ENCODE peak calls at places on chromosomes 12 and 14, in nine cellular contexts. P is esophagus squamous epithelium; K is CD4-positive, alpha-beta T cell; U is astrocyte; A is keratinocyte; Z is cardiac muscle cell; D is tibial artery; R is neuronal stem cell; G is GM23338. I is an unnamed sample.
A peak's percentile ranks its signal among the peaks of the same experiment; 100 is the strongest.

GRCh38 chr14:90519262-90519920 is 122.6 kb downstream of the CALM1 start:
- DNase-seq in P (no peak), K (no peak), U (no peak), A (no peak), Z (no peak), D (no peak), R (no peak), G (no peak), I (no peak)

GRCh38 chr12:120229583-120230325 is 28.8 kb upstream of the RPLP0 start:
- DNase-seq in P (no peak), K (no peak), U (no peak), A (peak; percentile 95), Z (peak; percentile 61), D (no peak), R (no peak), G (peak; percentile 50), I (no peak)

GRCh38 chr12:52687527-52688385 is 7.5 kb upstream of the KRT1 start:
- DNase-seq in P (no peak), K (no peak), U (no peak), A (peak; percentile 23), Z (no peak), D (no peak), R (no peak), G (no peak), I (peak; percentile 33)

GRCh38 chr12:53484686-53485567 is 14.3 kb downstream of the MAP3K12 start:
- DNase-seq in P (no peak), K (no peak), U (no peak), A (no peak), Z (no peak), D (no peak), R (no peak), G (no peak), I (peak; percentile 67)

GRCh38 chr14:100653409-100653808 is 66.2 kb upstream of the BEGAIN start:
- DNase-seq in P (no peak), K (peak; percentile 14), U (no peak), A (no peak), Z (no peak), D (no peak), R (no peak), G (peak; percentile 57), I (no peak)

GRCh38 chr14:73295198-73295796 is 58.0 kb downstream of the PAPLN start:
- DNase-seq in P (no peak), K (no peak), U (peak; percentile 17), A (no peak), Z (peak; percentile 62), D (no peak), R (no peak), G (peak; percentile 83), I (no peak)

GRCh38 chr14:67541448-67542387 is 8.6 kb downstream of the PLEKHH1 start:
- DNase-seq in P (no peak), K (no peak), U (no peak), A (no peak), Z (no peak), D (no peak), R (no peak), G (peak; percentile 80), I (no peak)

GRCh38 chr12:46461459-46461858 is 88.9 kb upstream of the SLC38A2 start:
- DNase-seq in P (no peak), K (no peak), U (no peak), A (no peak), Z (no peak), D (no peak), R (no peak), G (no peak), I (no peak)

GRCh38 chr12:12893438-12893837 is 2.1 kb downstream of the GPRC5A start:
- DNase-seq in P (no peak), K (no peak), U (no peak), A (no peak), Z (no peak), D (no peak), R (no peak), G (no peak), I (no peak)

GRCh38 chr12:12890492-12890814 is 909 bp upstream of the GPRC5A start:
- DNase-seq in P (no peak), K (no peak), U (no peak), A (no peak), Z (peak; percentile 43), D (peak; percentile 76), R (no peak), G (peak; percentile 34), I (no peak)

GRCh38 chr12:12892670-12893290 is 1.4 kb downstream of the GPRC5A start:
- DNase-seq in P (no peak), K (no peak), U (no peak), A (no peak), Z (no peak), D (peak; percentile 54), R (no peak), G (peak; percentile 33), I (no peak)

GRCh38 chr12:12890815-12891645 is at the start of gene GPRC5A:
- DNase-seq in P (no peak), K (peak; percentile 7), U (peak; percentile 93), A (peak; percentile 87), Z (peak; percentile 95), D (peak; percentile 98), R (no peak), G (peak; percentile 79), I (peak; percentile 94)

DNA sequence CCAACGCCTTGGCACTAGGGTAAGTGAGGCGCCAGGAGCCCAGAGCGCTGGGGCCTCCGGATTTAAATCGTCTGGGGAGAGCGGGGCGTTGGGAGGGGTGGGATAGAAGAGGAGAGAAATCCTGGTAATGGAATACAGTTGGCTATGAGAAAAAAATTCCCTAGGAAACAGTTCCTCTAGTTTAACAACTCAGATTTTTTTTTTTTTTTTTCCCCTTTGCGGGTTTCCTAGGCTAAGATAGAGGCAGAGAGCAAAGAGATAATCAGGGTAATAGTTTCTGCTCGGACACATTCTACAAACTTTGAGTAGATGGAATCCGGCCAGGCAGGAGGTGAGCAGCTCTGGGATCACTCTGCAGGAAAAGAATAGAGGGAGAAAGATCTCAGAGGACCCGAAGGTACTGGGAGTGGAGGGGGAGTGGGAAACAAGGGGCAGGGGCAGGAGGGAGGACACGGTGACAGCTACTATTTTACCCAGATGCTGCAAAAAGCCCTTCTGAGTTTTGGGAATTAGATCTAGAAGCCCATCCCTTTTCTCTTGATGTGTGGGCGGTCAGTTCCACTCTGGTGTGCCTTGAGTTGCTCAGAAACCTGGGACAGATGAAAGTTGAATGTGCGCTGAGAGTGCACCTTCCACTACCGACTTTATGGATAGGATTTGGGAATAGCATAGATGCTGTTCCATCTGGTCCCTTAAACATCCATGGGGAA is 439 bp downstream of the GPRC5A start:
- DNase-seq in P (no peak), K (no peak), U (no peak), A (no peak), Z (no peak), D (no peak), R (no peak), G (no peak), I (no peak)
- H3K27ac ChIP-seq in P (peak overlapping the region; percentile 72), K (no peak overlapping the region), U (peak overlapping the region; percentile 90), A (peak overlapping the region; percentile 94), Z (no peak overlapping the region), D (peak overlapping the region; percentile 94), R (no peak overlapping the region), G (no peak overlapping the region), I (peak overlapping the region; percentile 95)

GRCh38 chr14:64541261-64541970 is 875 bp downstream of the HSPA2 start:
- DNase-seq in P (no peak), K (no peak), U (no peak), A (no peak), Z (no peak), D (peak; percentile 71), R (no peak), G (peak; percentile 66), I (no peak)

GRCh38 chr14:64539186-64539552 is 1.4 kb upstream of the HSPA2 start:
- DNase-seq in P (no peak), K (no peak), U (peak; percentile 31), A (no peak), Z (no peak), D (no peak), R (no peak), G (peak; percentile 20), I (no peak)

GRCh38 chr14:64542839-64543207 is 2.3 kb downstream of the HSPA2 start:
- DNase-seq in P (no peak), K (no peak), U (no peak), A (no peak), Z (no peak), D (no peak), R (no peak), G (no peak), I (no peak)

GRCh38 chr14:64541971-64542838 is 1.7 kb downstream of the HSPA2 start:
- DNase-seq in P (no peak), K (no peak), U (no peak), A (no peak), Z (no peak), D (no peak), R (no peak), G (peak; percentile 60), I (no peak)

DNA sequence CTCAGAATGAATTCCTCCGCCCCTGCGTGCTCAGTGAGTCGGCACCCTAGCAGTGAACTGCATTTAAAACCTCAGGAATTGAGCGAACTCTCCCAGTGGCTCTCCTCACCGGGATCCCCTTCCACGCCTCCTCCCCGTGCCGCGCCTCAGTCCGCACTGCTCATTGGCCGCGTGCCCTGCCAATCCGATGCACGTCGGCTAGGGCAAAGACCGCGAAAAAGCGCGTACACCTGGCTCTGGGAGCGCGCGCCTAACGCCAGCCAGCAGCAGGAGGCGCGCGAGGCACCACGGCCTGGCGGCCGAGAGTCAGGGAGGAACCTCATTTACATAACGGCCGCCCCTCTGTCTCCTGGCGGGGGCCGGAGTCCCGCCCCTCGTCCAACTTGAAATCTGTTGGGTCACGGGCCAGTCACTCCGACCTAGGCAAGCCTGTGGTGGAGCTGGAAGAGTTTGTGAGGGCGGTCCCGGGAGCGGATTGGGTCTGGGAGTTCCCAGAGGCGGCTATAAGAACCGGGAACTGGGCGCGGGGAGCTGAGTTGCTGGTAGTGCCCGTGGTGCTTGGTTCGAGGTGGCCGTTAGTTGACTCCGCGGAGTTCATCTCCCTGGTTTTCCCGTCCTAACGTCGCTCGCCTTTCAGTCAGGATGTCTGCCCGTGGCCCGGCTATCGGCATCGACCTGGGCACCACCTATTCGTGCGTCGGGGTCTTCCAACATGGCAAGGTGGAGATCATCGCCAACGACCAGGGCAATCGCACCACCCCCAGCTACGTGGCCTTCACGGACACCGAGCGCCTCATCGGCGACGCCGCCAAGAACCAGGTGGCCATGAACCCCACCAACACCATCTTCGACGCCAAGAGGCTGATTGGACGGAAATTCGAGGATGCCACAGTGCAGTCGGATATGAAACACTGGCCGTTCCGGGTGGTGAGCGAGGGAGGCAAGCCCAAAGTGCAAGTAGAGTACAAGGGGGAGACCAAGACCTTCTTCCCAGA is at the start of gene HSPA2:
- DNase-seq in P (peak; percentile 92), K (peak; percentile 86), U (peak; percentile 99), A (peak; percentile 90), Z (peak; percentile 100), D (peak; percentile 100), R (peak; percentile 96), G (peak; percentile 100), I (peak; percentile 96)
- H3K27ac ChIP-seq in P (peak within 1 kb of the TSS; percentile 87), K (no peak within 1 kb of the TSS), U (peak within 1 kb of the TSS; percentile 68), A (peak within 1 kb of the TSS; percentile 75), Z (peak within 1 kb of the TSS; percentile 49), D (peak within 1 kb of the TSS; percentile 80), R (peak within 1 kb of the TSS; percentile 78), G (peak within 1 kb of the TSS; percentile 98), I (peak within 1 kb of the TSS; percentile 87)

GRCh38 chr12:15196221-15196620 is 25.0 kb downstream of the RERG start:
- DNase-seq in P (no peak), K (no peak), U (no peak), A (no peak), Z (no peak), D (no peak), R (no peak), G (no peak), I (no peak)
- H3K27ac ChIP-seq in P (no peak overlapping the region), K (no peak overlapping the region), U (no peak overlapping the region), A (no peak overlapping the region), Z (no peak overlapping the region), D (peak overlapping the region; percentile 63), R (no peak overlapping the region), G (no peak overlapping the region), I (no peak overlapping the region)

GRCh38 chr14:61530296-61530695 is 165.0 kb upstream of the HIF1A start:
- DNase-seq in P (no peak), K (no peak), U (no peak), A (no peak), Z (no peak), D (no peak), R (no peak), G (no peak), I (no peak)

GRCh38 chr14:61530896-61531295 is 164.4 kb upstream of the HIF1A start:
- DNase-seq in P (no peak), K (no peak), U (no peak), A (no peak), Z (no peak), D (no peak), R (no peak), G (no peak), I (no peak)

GRCh38 chr14:61533513-61534255 is 161.6 kb upstream of the HIF1A start:
- DNase-seq in P (no peak), K (no peak), U (no peak), A (no peak), Z (no peak), D (no peak), R (no peak), G (no peak), I (no peak)

GRCh38 chr14:61532818-61533217 is 162.5 kb upstream of the HIF1A start:
- DNase-seq in P (no peak), K (no peak), U (no peak), A (no peak), Z (no peak), D (no peak), R (no peak), G (no peak), I (no peak)

DNA sequence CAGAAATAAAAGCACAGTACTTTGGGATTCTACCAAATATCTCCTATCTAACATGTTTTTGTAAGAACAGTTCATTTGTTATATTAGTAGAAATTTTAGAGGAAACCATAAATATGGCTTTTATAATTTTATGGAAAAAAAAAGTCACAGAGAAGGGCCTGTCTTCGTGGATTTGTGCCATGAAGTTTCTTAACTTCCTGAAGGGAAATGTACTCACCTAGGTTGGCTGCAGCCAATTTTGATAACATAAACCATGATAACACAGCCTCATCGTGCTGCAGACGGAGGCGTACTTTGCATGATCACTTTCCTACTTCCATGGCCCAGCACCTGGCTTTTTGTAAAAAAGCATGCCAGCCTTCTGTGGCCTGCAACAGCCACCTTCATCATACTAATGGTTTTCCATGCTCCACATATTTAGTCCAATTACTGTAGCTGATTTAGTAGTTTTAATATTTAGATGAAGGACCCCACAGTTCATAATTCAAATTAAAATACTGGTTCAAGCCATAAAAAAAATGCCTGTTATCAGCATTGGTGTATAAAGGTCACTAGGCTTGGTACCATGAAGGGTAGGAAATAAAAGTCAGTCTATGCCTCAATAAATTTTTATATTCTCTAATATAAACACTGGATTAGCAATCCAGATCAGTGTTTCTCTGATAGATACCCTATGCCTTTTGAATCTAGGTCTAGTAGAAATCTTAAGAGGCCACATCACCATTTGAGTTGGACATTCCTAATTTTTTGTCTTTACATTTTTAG is 163.4 kb upstream of the HIF1A start:
- DNase-seq in P (no peak), K (no peak), U (no peak), A (no peak), Z (no peak), D (no peak), R (no peak), G (no peak), I (no peak)
- H3K27ac ChIP-seq in P (no peak overlapping the region), K (no peak overlapping the region), U (no peak overlapping the region), A (no peak overlapping the region), Z (no peak overlapping the region), D (no peak overlapping the region), R (no peak overlapping the region), G (no peak overlapping the region), I (peak overlapping the region; percentile 42)